ENCODE peak calls at places on chromosomes 5 and 9, in six cellular contexts. One of them, this sample, is unnamed.

GRCh38 chr5:168702511-168702910 is 123.3 kb upstream of the PANK3 start:
- DNase-seq in AG20443: no peak
- DNase-seq in HCT116: no peak
- DNase-seq in psoas muscle: no peak
- DNase-seq in A549: no peak
- DNase-seq in SK-MEL-5: no peak
- DNase-seq in this sample: no peak

GRCh38 chr9:36204906-36205547 is 14.3 kb downstream of the CLTA start:
- DNase-seq in AG20443: no peak
- DNase-seq in HCT116: no peak
- DNase-seq in psoas muscle: no peak
- DNase-seq in A549: peak
- DNase-seq in SK-MEL-5: peak
- DNase-seq in this sample: no peak

GRCh38 chr5:21739096-21739495 is 1114.0 kb downstream of the CDH12 start:
- DNase-seq in AG20443: no peak
- DNase-seq in HCT116: no peak
- DNase-seq in psoas muscle: no peak
- DNase-seq in A549: no peak
- DNase-seq in SK-MEL-5: no peak
- DNase-seq in this sample: no peak

GRCh38 chr9:111924281-111924680 is 27.7 kb downstream of the UGCG start:
- DNase-seq in AG20443: no peak
- DNase-seq in HCT116: no peak
- DNase-seq in psoas muscle: no peak
- DNase-seq in A549: no peak
- DNase-seq in SK-MEL-5: no peak
- DNase-seq in this sample: no peak

GRCh38 chr5:132687995-132688394 is 14.2 kb downstream of the IL4 start:
- DNase-seq in AG20443: no peak
- DNase-seq in HCT116: no peak
- DNase-seq in psoas muscle: no peak
- DNase-seq in A549: no peak
- DNase-seq in SK-MEL-5: no peak
- DNase-seq in this sample: no peak

GRCh38 chr9:134619456-134619982 is 22.1 kb upstream of the COL5A1 start:
- DNase-seq in AG20443: no peak
- DNase-seq in HCT116: no peak
- DNase-seq in psoas muscle: no peak
- DNase-seq in A549: no peak
- DNase-seq in SK-MEL-5: no peak
- DNase-seq in this sample: no peak

GRCh38 chr9:128249914-128250838 is 25.6 kb downstream of the GOLGA2 start:
- DNase-seq in AG20443: peak
- DNase-seq in HCT116: peak
- DNase-seq in psoas muscle: peak
- DNase-seq in A549: peak
- DNase-seq in SK-MEL-5: peak
- DNase-seq in this sample: peak

GRCh38 chr5:122014232-122014940 is 52.6 kb downstream of the SRFBP1 start:
- DNase-seq in AG20443: no peak
- DNase-seq in HCT116: no peak
- DNase-seq in psoas muscle: no peak
- DNase-seq in A549: no peak
- DNase-seq in SK-MEL-5: no peak
- DNase-seq in this sample: no peak

GRCh38 chr5:120241400-120241799 is 222.7 kb upstream of the PRR16 start:
- DNase-seq in AG20443: no peak
- DNase-seq in HCT116: no peak
- DNase-seq in psoas muscle: no peak
- DNase-seq in A549: no peak
- DNase-seq in SK-MEL-5: no peak
- DNase-seq in this sample: no peak

GRCh38 chr9:106177216-106177615 is 482.9 kb downstream of the TMEM38B start:
- DNase-seq in AG20443: no peak
- DNase-seq in HCT116: no peak
- DNase-seq in psoas muscle: no peak
- DNase-seq in A549: no peak
- DNase-seq in SK-MEL-5: no peak
- DNase-seq in this sample: no peak

GRCh38 chr5:135567661-135568060 is 11.1 kb downstream of the CXCL14 start:
- DNase-seq in AG20443: no peak
- DNase-seq in HCT116: no peak
- DNase-seq in psoas muscle: no peak
- DNase-seq in A549: no peak
- DNase-seq in SK-MEL-5: no peak
- DNase-seq in this sample: no peak

GRCh38 chr5:77707786-77708185 is 68.4 kb downstream of the TBCA start:
- DNase-seq in AG20443: no peak
- DNase-seq in HCT116: no peak
- DNase-seq in psoas muscle: no peak
- DNase-seq in A549: no peak
- DNase-seq in SK-MEL-5: no peak
- DNase-seq in this sample: no peak

GRCh38 chr5:127072861-127073846 is at the start of gene C5orf63:
- DNase-seq in AG20443: peak
- DNase-seq in HCT116: peak
- DNase-seq in psoas muscle: peak
- DNase-seq in A549: peak
- DNase-seq in SK-MEL-5: peak
- DNase-seq in this sample: peak

This sample was measured in lung.